ENCODE peak calls at places on chromosomes 11 and 22, in four cellular contexts. A, O, Z and U are unnamed samples.

GRCh38 chr22:45330548-45330947 is 20.8 kb downstream of the FAM118A start:
- DNase-seq in A (no peak), Z (no peak), O (no peak), U (no peak)

GRCh38 chr11:36376315-36376887 is 80.3 kb downstream of the PRR5L start:
- DNase-seq in Z (peak), A (no peak), O (no peak), U (no peak)

GRCh38 chr11:8292351-8292750 is 28.7 kb upstream of the LMO1 start:
- DNase-seq in A (no peak), O (no peak), Z (no peak), U (no peak)

GRCh38 chr11:74312321-74312720 is 881 bp upstream of the P4HA3 start:
- DNase-seq in O (no peak), A (no peak), Z (no peak), U (no peak)

GRCh38 chr11:80241766-80242165 is 800.9 kb upstream of the TENM4 start:
- DNase-seq in O (no peak), A (no peak), Z (no peak), U (no peak)

GRCh38 chr11:69654660-69655478 is 13.9 kb downstream of the CCND1 start:
- DNase-seq in O (no peak), Z (no peak), A (no peak), U (no peak)

GRCh38 chr11:8291421-8292350 is 28.0 kb upstream of the LMO1 start:
- DNase-seq in Z (no peak), A (no peak), O (no peak), U (no peak)

GRCh38 chr11:28133146-28133545 is 25.0 kb downstream of the METTL15 start:
- DNase-seq in A (no peak), Z (peak), O (no peak), U (no peak)

GRCh38 chr11:66340596-66341501 is 4.1 kb downstream of the BRMS1 start:
- DNase-seq in O (no peak), A (no peak), Z (no peak), U (no peak)

GRCh38 chr11:122748968-122749687 is 89.2 kb upstream of the CRTAM start:
- DNase-seq in Z (peak), O (peak), A (no peak), U (no peak)

GRCh38 chr11:78654071-78654470 is 79.4 kb upstream of the NARS2 start:
- DNase-seq in O (no peak), Z (peak), A (no peak), U (no peak)

GRCh38 chr11:1500466-1501420 is 14.2 kb upstream of the MOB2 start:
- DNase-seq in Z (no peak), O (no peak), A (no peak), U (no peak)

GRCh38 chr11:124662111-124662510 is 11.4 kb downstream of the SIAE start:
- DNase-seq in O (no peak), Z (no peak), A (no peak), U (no peak)

GRCh38 chr22:44761025-44761424 is 8.7 kb downstream of the ARHGAP8 start:
- DNase-seq in O (no peak), Z (no peak), A (no peak), U (no peak)

GRCh38 chr22:30876221-30876751 is 92.3 kb downstream of the MORC2 start:
- DNase-seq in O (no peak), Z (no peak), A (no peak), U (no peak)

GRCh38 chr11:1812274-1812673 is 22.5 kb upstream of the SYT8 start:
- DNase-seq in O (no peak), Z (no peak), A (no peak), U (no peak)

GRCh38 chr22:28021116-28021997 is 102.3 kb upstream of the PITPNB start:
- DNase-seq in Z (no peak), A (no peak), O (no peak), U (no peak)

GRCh38 chr22:44622147-44622427 is 79.9 kb upstream of the PRR5 start:
- DNase-seq in Z (no peak), A (no peak), O (no peak), U (peak)

GRCh38 chr11:17637901-17638300 is 81.5 kb upstream of the MYOD1 start:
- DNase-seq in O (no peak), A (no peak), Z (no peak), U (no peak)

GRCh38 chr11:69683764-69684333 is 8.7 kb upstream of the LTO1 start:
- DNase-seq in O (no peak), A (no peak), Z (no peak), U (no peak)

GRCh38 chr11:92340839-92341238 is 116.2 kb downstream of the FAT3 start:
- DNase-seq in A (no peak), Z (peak), O (no peak), U (no peak)

GRCh38 chr11:109298865-109299264 is 123.1 kb upstream of the C11orf87 start:
- DNase-seq in A (no peak), O (peak), Z (no peak), U (no peak)

GRCh38 chr11:125583496-125583895 is 9.2 kb upstream of the STT3A start:
- DNase-seq in A (no peak), O (no peak), Z (no peak), U (no peak)

GRCh38 chr11:16669799-16670415 is 68.5 kb upstream of the C11orf58 start:
- DNase-seq in O (no peak), Z (peak), A (no peak), U (no peak)

GRCh38 chr22:38700271-38700788 is 413 bp downstream of the JOSD1 start:
- DNase-seq in A (no peak), O (no peak), Z (peak), U (no peak)

GRCh38 chr11:127110542-127110941 is 110.0 kb upstream of the KIRREL3 start:
- DNase-seq in Z (no peak), O (no peak), A (no peak), U (no peak)

GRCh38 chr11:57336111-57336666 is 497 bp upstream of the SSRP1 start:
- DNase-seq in O (no peak), Z (no peak), A (peak), U (no peak)

GRCh38 chr11:57332694-57333440 is 2.8 kb downstream of the SSRP1 start:
- DNase-seq in A (no peak), O (no peak), Z (no peak), U (no peak)

GRCh38 chr11:57335023-57335342 is 709 bp downstream of the SSRP1 start:
- DNase-seq in O (no peak), Z (no peak), A (no peak), U (no peak)

GRCh38 chr11:57338152-57338551 is at the start of gene P2RX3:
- DNase-seq in A (no peak), Z (no peak), O (no peak), U (no peak)

GRCh38 chr11:57335343-57336110 is at the start of gene SSRP1:
- DNase-seq in Z (peak), O (no peak), A (peak), U (peak)
- TF ChIP-seq CTCF in Z (no peak), O (no peak), A (no peak), U (no peak)

DNA sequence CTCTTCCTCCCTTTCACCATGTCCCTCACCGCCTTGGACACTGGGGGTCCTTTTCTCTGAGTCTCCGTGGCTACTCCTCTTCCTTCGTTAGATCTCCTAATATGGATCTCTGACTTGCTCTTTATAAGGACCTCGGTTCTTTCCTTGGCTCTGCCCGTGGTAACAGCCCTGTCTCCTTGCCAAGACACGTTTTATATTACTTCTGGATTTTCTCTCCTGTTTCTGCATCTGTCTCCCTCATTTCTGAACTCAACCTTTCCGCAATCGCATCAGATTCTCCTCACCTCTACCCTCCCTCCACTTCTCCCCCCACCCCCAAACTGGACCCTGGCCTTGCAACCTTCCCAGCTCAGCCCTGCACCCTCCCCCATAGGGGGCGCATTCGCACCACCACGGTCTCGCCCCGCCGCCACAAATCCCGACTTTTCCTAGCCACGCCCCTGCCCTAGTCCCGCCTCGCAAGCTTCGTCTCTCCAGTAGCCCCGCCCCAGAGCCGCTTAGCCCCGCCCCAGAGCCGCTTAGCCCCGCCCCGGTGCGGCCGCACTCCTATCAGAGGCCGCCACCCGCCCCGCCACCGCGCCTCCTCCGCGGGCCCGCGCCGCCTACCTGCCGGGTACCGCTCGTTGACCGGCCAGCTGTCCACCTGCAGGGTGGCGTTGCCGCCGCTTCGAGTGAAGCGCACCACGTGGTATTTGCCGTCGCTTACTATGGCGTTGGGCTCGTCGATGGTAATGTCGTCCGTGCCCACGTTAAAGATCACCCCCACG is 39.0 kb downstream of the SLC22A12 start:
- DNase-seq in O (no peak), Z (no peak), A (no peak), U (no peak)
- TF ChIP-seq CTCF in O (no peak), Z (peak), A (no peak), U (no peak)

DNA sequence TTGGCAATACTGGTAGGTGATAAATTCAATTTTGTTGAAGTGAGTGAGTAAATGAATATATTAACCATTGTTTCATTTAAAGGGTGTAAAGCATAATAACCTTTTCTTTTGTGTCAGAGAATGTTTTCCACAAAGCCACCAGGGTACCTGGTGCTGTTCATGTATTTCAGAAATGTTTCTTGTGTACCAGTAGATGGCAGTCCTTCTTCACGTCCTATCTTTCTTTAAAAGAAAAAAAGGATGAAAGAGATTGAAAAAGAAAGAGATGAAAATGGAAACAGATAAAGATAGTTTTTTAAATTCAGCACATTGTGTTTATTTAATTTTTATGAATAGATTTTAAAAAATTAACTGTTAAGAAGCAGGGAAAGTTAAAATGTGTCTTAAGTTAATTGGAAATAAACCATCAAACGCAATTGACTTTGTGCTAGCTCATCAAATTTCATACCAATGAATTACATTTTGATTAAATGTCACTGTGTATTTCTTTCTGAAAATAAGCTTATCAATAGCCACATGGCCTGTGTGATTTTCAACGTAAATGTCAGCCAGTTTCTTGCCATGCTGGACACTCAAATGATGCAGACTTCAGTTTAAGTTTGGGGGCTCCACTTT is 65.5 kb upstream of the CHORDC1 start:
- DNase-seq in O (no peak), Z (peak), A (no peak), U (peak)
- TF ChIP-seq CTCF in O (no peak), Z (peak), A (no peak), U (peak)

DNA sequence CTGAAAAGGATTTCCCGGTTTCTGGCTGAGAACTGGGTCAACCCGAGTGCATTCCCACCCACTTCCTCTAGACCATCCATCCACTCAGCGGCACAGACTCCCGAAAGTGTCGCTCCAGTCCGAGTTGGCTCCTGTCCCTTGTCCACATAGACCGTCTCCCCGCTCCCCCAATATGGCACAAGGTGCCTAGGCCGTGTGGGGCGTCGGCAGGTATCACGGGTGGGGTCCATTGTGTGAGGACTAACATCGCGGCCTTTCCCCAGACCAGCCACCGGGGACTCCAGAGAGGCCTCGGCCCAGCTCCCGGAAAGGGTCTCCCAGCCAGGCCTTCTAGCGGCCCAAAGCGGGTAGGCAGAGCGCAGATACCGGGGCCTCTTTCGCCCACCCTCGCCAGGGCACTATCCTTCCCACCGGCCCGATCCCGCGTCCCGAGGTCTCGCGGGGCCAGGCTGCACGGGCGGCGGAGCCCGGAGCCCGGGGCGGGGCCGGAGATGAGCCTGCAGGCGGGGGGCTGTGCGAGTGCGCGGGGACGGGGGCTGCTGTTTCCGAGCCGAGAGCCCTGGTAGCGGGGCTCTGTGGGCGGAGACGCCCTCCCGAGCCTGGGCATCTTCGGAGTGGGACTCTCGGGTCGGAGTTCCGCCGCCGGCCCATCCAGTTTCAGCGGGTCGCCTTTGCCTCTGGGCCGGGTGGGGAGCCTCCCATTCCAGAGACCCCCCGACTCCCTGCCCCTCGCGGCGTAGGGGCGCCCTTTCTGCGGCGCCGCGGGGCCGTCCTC is 21.1 kb downstream of the SERPINH1 start:
- DNase-seq in A (peak), O (no peak), Z (peak), U (peak)
- TF ChIP-seq CTCF in A (no peak), O (no peak), Z (peak), U (no peak)

GRCh38 chr11:3781423-3781822 is 15.9 kb downstream of the NUP98 start:
- DNase-seq in O (no peak), Z (no peak), A (no peak), U (no peak)

GRCh38 chr11:3773180-3773579 is 24.2 kb downstream of the NUP98 start:
- DNase-seq in O (no peak), Z (no peak), A (no peak), U (no peak)

GRCh38 chr11:3775761-3776406 is 21.5 kb downstream of the NUP98 start:
- DNase-seq in A (no peak), O (no peak), Z (no peak), U (no peak)
- TF ChIP-seq CTCF in A (no peak), O (peak), Z (no peak), U (no peak)

GRCh38 chr11:64241430-64242153 is 697 bp downstream of the FKBP2 start:
- DNase-seq in O (peak), A (peak), Z (no peak), U (peak)
- TF ChIP-seq CTCF in O (no peak), A (no peak), Z (no peak), U (no peak)

GRCh38 chr11:32433249-32434115 is 1.9 kb downstream of the WT1 start:
- DNase-seq in A (no peak), Z (no peak), O (no peak), U (no peak)

GRCh38 chr11:32435152-32435480 is 223 bp downstream of the WT1 start:
- DNase-seq in A (no peak), O (no peak), Z (no peak), U (no peak)

GRCh38 chr11:32435511-32435946 is at the start of gene WT1:
- DNase-seq in O (no peak), Z (no peak), A (no peak), U (no peak)

GRCh38 chr11:32434116-32434386 is 1.3 kb downstream of the WT1 start:
- DNase-seq in Z (no peak), A (no peak), O (no peak), U (no peak)

GRCh38 chr11:32434387-32435151 is 770 bp downstream of the WT1 start:
- DNase-seq in O (no peak), A (no peak), Z (no peak), U (no peak)
- TF ChIP-seq CTCF in O (no peak), A (no peak), Z (no peak), U (no peak)

DNA sequence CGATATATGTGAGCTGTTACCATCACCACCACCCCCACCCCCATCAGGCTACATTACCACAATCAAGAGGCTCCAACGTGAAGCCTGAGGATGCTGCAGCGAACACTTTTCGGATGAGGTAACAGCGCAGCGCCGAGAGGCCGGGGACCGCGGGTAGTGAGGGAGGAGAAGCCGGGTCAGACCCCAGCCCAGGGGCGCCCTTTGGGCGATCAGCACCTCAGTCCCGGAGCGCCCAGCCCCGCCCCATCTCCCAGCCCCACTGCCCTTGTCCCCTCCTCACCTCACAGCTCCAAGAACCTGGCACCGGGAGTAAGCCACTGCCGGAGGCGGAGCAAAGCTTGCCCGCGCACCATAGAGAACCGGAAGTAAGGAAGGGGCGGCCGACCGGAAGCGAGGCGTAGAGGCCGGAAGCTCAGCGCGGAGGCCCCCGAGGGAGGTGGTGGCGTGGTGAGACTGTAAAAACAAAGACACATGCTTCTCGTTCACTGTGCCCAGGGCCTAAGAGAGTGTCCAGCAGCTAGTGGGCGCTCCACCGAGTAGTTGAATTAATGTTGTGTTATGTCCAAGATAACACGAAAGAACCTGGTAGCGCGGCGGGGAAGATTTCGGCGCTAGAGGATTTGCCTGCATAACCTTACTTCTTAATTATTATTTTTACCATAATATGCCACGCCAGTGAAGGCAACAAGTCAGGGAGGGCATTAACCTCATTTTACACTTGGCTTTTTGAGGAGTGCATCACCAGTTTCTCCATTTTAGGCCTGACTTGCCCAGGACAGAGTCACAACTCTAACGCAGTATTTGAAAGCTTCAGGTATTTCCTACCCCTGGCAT is at the start of gene THOC5:
- DNase-seq in O (peak), Z (peak), A (peak), U (peak)
- TF ChIP-seq CTCF in O (peak), Z (peak), A (peak), U (peak)

GRCh38 chr22:29813563-29813962 is 24.5 kb downstream of the ASCC2 start:
- DNase-seq in O (no peak), A (no peak), Z (no peak), U (no peak)
- TF ChIP-seq CTCF in O (no peak), A (no peak), Z (no peak), U (no peak)

GRCh38 chr22:25882366-25882765 is 140.4 kb downstream of the MYO18B start:
- DNase-seq in Z (no peak), A (no peak), O (no peak), U (no peak)

GRCh38 chr22:25884121-25884520 is 142.1 kb downstream of the MYO18B start:
- DNase-seq in O (no peak), A (no peak), Z (no peak), U (no peak)

GRCh38 chr22:25878933-25879332 is 136.9 kb downstream of the MYO18B start:
- DNase-seq in A (no peak), Z (no peak), O (no peak), U (no peak)

GRCh38 chr22:25881353-25881752 is 139.4 kb downstream of the MYO18B start:
- DNase-seq in Z (no peak), O (no peak), A (no peak), U (no peak)

DNA sequence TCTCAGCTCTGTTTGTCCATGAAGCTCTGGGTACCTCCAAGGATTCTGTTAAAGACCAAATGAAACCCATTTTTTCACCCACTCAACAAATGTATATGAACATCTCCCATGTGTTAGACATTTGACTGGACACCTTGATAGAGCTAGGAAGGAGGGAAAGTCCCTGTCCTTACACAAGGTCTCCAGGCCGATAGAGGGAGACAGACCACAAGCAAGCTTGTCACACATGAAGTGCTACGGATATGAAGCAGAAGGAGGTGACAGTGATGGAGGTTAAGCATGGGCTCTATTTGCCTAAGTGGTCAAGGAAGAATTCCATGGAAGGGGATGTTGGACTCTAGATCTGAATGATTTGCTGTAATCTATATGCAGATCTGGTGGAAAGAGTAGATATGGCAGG is 138.5 kb downstream of the MYO18B start:
- DNase-seq in O (no peak), Z (no peak), A (no peak), U (no peak)
- TF ChIP-seq CTCF in O (no peak), Z (no peak), A (no peak), U (peak)